ENCODE peak calls at places on chromosomes 11 and 22, in four cellular contexts. One of them, this sample, is unnamed.

GRCh38 chr11:57230797-57231538 is 6.1 kb downstream of the APLNR start:
- DNase-seq in HepG2: no peak
- DNase-seq in A549: no peak
- DNase-seq in K562: no peak
- DNase-seq in this sample: no peak

GRCh38 chr11:77056814-77057402 is 9.9 kb upstream of the CAPN5 start:
- DNase-seq in K562: no peak
- DNase-seq in HepG2: no peak
- DNase-seq in A549: no peak
- DNase-seq in this sample: peak

GRCh38 chr11:62142921-62143320 is 19.1 kb downstream of the INCENP start:
- DNase-seq in HepG2: no peak
- DNase-seq in A549: no peak
- DNase-seq in K562: no peak
- DNase-seq in this sample: no peak

GRCh38 chr22:42172385-42173172 is 42.0 kb upstream of the CYP2D6 start:
- DNase-seq in A549: no peak
- DNase-seq in HepG2: peak
- DNase-seq in K562: no peak
- DNase-seq in this sample: no peak

GRCh38 chr11:65204646-65205601 is 23.2 kb downstream of the CAPN1 start:
- DNase-seq in A549: peak
- DNase-seq in K562: peak
- DNase-seq in HepG2: peak
- DNase-seq in this sample: peak

GRCh38 chr11:133898770-133899115 is 53.4 kb upstream of the SPATA19 start:
- DNase-seq in K562: no peak
- DNase-seq in HepG2: no peak
- DNase-seq in A549: no peak
- DNase-seq in this sample: no peak

GRCh38 chr11:105553015-105553414 is 56.9 kb upstream of the GRIA4 start:
- DNase-seq in HepG2: no peak
- DNase-seq in K562: no peak
- DNase-seq in A549: no peak
- DNase-seq in this sample: no peak

GRCh38 chr22:29201722-29202230 is 3.9 kb upstream of the EMID1 start:
- DNase-seq in K562: no peak
- DNase-seq in A549: no peak
- DNase-seq in HepG2: no peak
- DNase-seq in this sample: no peak

GRCh38 chr11:12199231-12199948 is 89.0 kb downstream of the MICAL2 start:
- DNase-seq in K562: peak
- DNase-seq in HepG2: no peak
- DNase-seq in A549: no peak
- DNase-seq in this sample: no peak

GRCh38 chr22:36790648-36791047 is 14.7 kb upstream of the IFT27 start:
- DNase-seq in A549: no peak
- DNase-seq in K562: peak
- DNase-seq in HepG2: no peak
- DNase-seq in this sample: no peak

GRCh38 chr11:128522943-128523518 is 64.3 kb downstream of the ETS1 start:
- DNase-seq in HepG2: no peak
- DNase-seq in K562: no peak
- DNase-seq in A549: no peak
- DNase-seq in this sample: no peak

GRCh38 chr11:44257338-44258189 is 52.4 kb downstream of the ALX4 start:
- DNase-seq in HepG2: no peak
- DNase-seq in K562: no peak
- DNase-seq in A549: no peak
- DNase-seq in this sample: peak

GRCh38 chr11:128857341-128857740 is 9.8 kb downstream of the KCNJ1 start:
- DNase-seq in K562: no peak
- DNase-seq in A549: no peak
- DNase-seq in HepG2: no peak
- DNase-seq in this sample: no peak

GRCh38 chr11:88508808-88509581 is 171.5 kb upstream of the CTSC start:
- DNase-seq in A549: no peak
- DNase-seq in K562: no peak
- DNase-seq in HepG2: no peak
- DNase-seq in this sample: peak

GRCh38 chr11:73680687-73681086 is 34.3 kb downstream of the PLEKHB1 start:
- DNase-seq in HepG2: no peak
- DNase-seq in K562: no peak
- DNase-seq in A549: no peak
- DNase-seq in this sample: no peak

GRCh38 chr22:37169412-37169811 is 18.6 kb downstream of the C1QTNF6 start:
- DNase-seq in K562: no peak
- DNase-seq in A549: no peak
- DNase-seq in HepG2: no peak
- DNase-seq in this sample: no peak

GRCh38 chr11:76276046-76276772 is 69.9 kb upstream of the WNT11 start:
- DNase-seq in K562: no peak
- DNase-seq in A549: no peak
- DNase-seq in HepG2: no peak
- DNase-seq in this sample: no peak

GRCh38 chr11:84564180-84564866 is 1062.8 kb downstream of the DLG2 start:
- DNase-seq in K562: peak
- DNase-seq in HepG2: peak
- DNase-seq in A549: peak
- DNase-seq in this sample: no peak

GRCh38 chr22:36862251-36863242 is 1.7 kb downstream of the NCF4 start:
- DNase-seq in K562: no peak
- DNase-seq in HepG2: no peak
- DNase-seq in A549: no peak
- DNase-seq in this sample: no peak

GRCh38 chr22:38397189-38398097 is 57.6 kb downstream of the KCNJ4 start:
- DNase-seq in A549: no peak
- DNase-seq in K562: no peak
- DNase-seq in HepG2: no peak
- DNase-seq in this sample: peak

GRCh38 chr11:10856689-10857603 is 907 bp downstream of the ZBED5 start:
- DNase-seq in K562: peak
- DNase-seq in A549: no peak
- DNase-seq in HepG2: peak
- DNase-seq in this sample: no peak

GRCh38 chr22:19117111-19117512 is 5.1 kb downstream of the DGCR2 start:
- DNase-seq in A549: no peak
- DNase-seq in HepG2: no peak
- DNase-seq in K562: no peak
- DNase-seq in this sample: no peak

GRCh38 chr22:43308451-43309235 is 34.5 kb downstream of the SCUBE1 start:
- DNase-seq in HepG2: no peak
- DNase-seq in A549: no peak
- DNase-seq in K562: no peak
- DNase-seq in this sample: no peak

GRCh38 chr11:45927332-45927683 is 4.9 kb downstream of the LARGE2 start:
- DNase-seq in HepG2: no peak
- DNase-seq in A549: no peak
- DNase-seq in K562: no peak
- DNase-seq in this sample: no peak

GRCh38 chr11:109783842-109784241 is 309.4 kb upstream of the ZC3H12C start:
- DNase-seq in K562: no peak
- DNase-seq in HepG2: no peak
- DNase-seq in A549: no peak
- DNase-seq in this sample: no peak

GRCh38 chr22:35313311-35314121 is 13.8 kb downstream of the TOM1 start:
- DNase-seq in HepG2: peak
- DNase-seq in K562: no peak
- DNase-seq in A549: peak
- DNase-seq in this sample: no peak

GRCh38 chr11:107876141-107876540 is 17.6 kb upstream of the SLC35F2 start:
- DNase-seq in HepG2: no peak
- DNase-seq in K562: no peak
- DNase-seq in A549: no peak
- DNase-seq in this sample: no peak

GRCh38 chr22:20439556-20439927 is 1.9 kb upstream of the SCARF2 start:
- DNase-seq in A549: no peak
- DNase-seq in HepG2: no peak
- DNase-seq in K562: no peak
- DNase-seq in this sample: no peak

GRCh38 chr11:72441647-72442267 is 7.4 kb upstream of the CLPB start:
- DNase-seq in HepG2: no peak
- DNase-seq in A549: no peak
- DNase-seq in K562: no peak
- DNase-seq in this sample: no peak

GRCh38 chr11:66113132-66113856 is 43.2 kb downstream of the PACS1 start:
- DNase-seq in K562: no peak
- DNase-seq in A549: peak
- DNase-seq in HepG2: peak
- DNase-seq in this sample: no peak

GRCh38 chr11:68652683-68653156 is 31.6 kb upstream of the GAL start:
- DNase-seq in HepG2: no peak
- DNase-seq in A549: no peak
- DNase-seq in K562: no peak
- DNase-seq in this sample: no peak

GRCh38 chr11:90639687-90640086 is 416.8 kb upstream of the CHORDC1 start:
- DNase-seq in HepG2: no peak
- DNase-seq in K562: no peak
- DNase-seq in A549: no peak
- DNase-seq in this sample: no peak

GRCh38 chr11:102784380-102784779 is 4.0 kb upstream of the MMP10 start:
- DNase-seq in K562: no peak
- DNase-seq in HepG2: no peak
- DNase-seq in A549: no peak
- DNase-seq in this sample: no peak

GRCh38 chr11:132894598-132894997 is 637.7 kb downstream of the OPCML start:
- DNase-seq in HepG2: no peak
- DNase-seq in A549: no peak
- DNase-seq in K562: no peak
- DNase-seq in this sample: no peak

GRCh38 chr11:132898676-132899075 is 633.6 kb downstream of the OPCML start:
- DNase-seq in HepG2: no peak
- DNase-seq in K562: no peak
- DNase-seq in A549: no peak
- DNase-seq in this sample: no peak

GRCh38 chr11:132898021-132898420 is 634.3 kb downstream of the OPCML start:
- DNase-seq in K562: no peak
- DNase-seq in HepG2: no peak
- DNase-seq in A549: no peak
- DNase-seq in this sample: no peak

DNA sequence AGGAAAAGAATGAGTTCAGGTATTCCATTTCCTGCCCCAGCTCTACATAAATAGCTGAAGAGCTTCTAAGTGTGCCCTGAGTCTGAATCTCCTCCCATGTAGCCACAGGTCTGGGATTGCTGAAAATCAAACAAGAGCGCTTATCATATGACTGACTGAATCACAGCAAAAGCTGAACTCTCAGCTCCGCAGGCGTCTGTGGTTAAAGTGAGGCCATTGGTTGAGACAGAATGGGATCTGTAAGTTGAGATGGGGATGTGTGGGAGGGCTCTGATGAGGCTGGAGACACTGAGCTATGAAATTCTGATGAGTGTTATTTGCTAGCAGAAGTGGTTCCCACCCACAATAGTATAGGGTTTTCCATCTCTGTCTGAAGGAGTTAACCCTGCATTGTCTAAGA is 637.0 kb downstream of the OPCML start:
- DNase-seq in A549: no peak
- DNase-seq in HepG2: no peak
- DNase-seq in K562: no peak
- DNase-seq in this sample: no peak
- TF ChIP-seq PHF8 in A549: no peak
- TF ChIP-seq PHF8 in HepG2: no peak
- TF ChIP-seq PHF8 in K562: no peak
- TF ChIP-seq PHF8 in this sample: no peak

GRCh38 chr22:50076646-50077624 is 8.3 kb downstream of the MLC1 start:
- DNase-seq in A549: no peak
- DNase-seq in HepG2: no peak
- DNase-seq in K562: no peak
- DNase-seq in this sample: no peak
- TF ChIP-seq PHF8 in A549: no peak
- TF ChIP-seq PHF8 in HepG2: no peak
- TF ChIP-seq PHF8 in K562: no peak
- TF ChIP-seq PHF8 in this sample: no peak

DNA sequence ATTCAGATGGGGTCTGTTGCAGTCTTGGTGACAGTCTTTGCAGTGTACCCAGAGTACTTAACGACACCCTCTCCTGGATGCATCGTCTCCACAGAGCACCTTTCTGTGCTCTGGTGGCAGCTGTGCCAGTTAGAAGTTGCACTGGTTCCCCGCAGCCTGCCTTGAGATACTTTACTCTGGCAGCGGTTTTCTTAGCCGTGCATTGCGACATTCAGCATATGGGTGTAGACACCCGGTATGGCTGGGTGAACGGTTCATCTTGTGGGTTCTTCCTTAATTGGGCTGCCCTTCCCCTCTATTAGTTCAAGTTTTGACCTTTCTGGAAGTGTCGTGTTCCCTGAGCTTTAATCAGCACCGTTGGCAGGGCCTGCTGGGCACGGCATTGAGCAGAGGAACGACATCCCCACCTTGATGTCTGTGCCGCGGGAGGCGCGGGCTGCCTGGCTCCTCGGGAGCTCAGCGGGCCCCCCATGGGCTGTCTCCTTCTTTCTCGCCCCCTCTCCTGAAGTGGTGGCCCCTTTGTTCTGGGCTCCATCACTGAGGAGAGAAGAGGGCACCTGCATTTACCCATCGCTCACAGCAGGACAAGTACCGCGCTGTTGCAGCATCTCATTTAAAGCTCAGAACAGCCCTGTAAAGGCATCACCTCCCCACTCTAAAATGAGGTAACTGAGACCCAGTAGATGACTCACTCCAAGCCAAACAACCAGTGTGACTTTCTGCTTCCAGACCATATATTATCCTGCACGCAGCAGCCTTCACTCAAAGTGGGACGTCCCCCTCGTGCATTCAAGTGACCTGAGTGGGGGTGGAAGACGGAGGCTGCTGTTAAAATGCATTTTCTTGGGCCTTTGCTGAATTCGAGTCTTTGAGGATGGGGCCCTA is 13.3 kb downstream of the FAM83F start:
- DNase-seq in K562: peak
- DNase-seq in HepG2: no peak
- DNase-seq in A549: no peak
- DNase-seq in this sample: no peak
- TF ChIP-seq PHF8 in K562: no peak
- TF ChIP-seq PHF8 in HepG2: no peak
- TF ChIP-seq PHF8 in A549: no peak
- TF ChIP-seq PHF8 in this sample: no peak

DNA sequence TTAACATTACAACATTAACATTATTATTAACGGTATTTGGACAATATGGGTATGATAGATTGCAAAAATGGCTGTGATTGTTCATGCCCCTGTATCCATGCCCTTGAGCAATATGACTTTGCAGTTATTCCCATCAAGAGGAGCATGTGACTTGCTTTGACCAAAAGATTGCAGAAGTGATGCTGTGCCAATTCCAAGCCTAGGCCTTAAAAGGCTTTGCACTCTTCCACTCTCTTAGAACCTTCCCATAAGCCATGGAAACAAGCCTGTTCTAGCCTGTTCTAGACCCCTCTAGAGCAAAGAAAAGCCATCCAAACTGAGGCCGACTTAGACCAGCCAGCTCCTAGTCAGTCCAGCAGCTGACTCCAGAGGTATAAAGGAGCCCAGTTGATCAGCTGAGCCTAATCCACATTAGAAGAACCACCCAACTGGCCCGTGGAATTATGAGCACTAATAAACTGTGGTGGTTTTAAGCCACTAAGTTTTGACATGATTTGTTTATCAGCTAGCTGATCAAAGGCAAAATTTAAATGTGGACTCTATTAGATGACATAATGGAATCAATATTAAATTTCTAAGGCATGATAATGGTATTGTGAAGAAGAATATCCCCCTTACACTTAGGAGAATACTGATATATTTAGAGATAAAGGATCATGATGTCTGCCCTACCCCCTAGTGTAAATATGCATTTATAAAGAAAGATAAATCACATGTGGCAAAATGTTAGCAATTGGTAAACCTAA is 28.6 kb downstream of the RAB30 start:
- DNase-seq in K562: no peak
- DNase-seq in HepG2: no peak
- DNase-seq in A549: no peak
- DNase-seq in this sample: no peak
- TF ChIP-seq PHF8 in K562: no peak
- TF ChIP-seq PHF8 in HepG2: no peak
- TF ChIP-seq PHF8 in A549: no peak
- TF ChIP-seq PHF8 in this sample: no peak

This sample was measured in H1.